ENCODE peak calls at places on chromosomes 16 and 17, in seven cellular contexts. One of them, this sample, is unnamed. For H3K4me1, the result is how much of the 10 kb centered on the place peaks cover.

GRCh38 chr17:12320286-12320685 is 299.6 kb downstream of the MAP2K4 start:
- DNase-seq in heart right ventricle: no peak
- DNase-seq in esophagus muscularis mucosa: no peak
- DNase-seq in body of pancreas: no peak
- DNase-seq in IMR-90: peak
- DNase-seq in A549: peak
- DNase-seq in PC-3: no peak
- DNase-seq in this sample: no peak

GRCh38 chr16:53235851-53236250 is 181.1 kb downstream of the CHD9 start:
- DNase-seq in heart right ventricle: no peak
- DNase-seq in esophagus muscularis mucosa: no peak
- DNase-seq in body of pancreas: no peak
- DNase-seq in IMR-90: peak
- DNase-seq in A549: no peak
- DNase-seq in PC-3: no peak
- DNase-seq in this sample: no peak

GRCh38 chr16:85323230-85323960 is 211.1 kb upstream of the CIBAR2 start:
- DNase-seq in heart right ventricle: no peak
- DNase-seq in esophagus muscularis mucosa: no peak
- DNase-seq in body of pancreas: no peak
- DNase-seq in IMR-90: no peak
- DNase-seq in A549: no peak
- DNase-seq in PC-3: no peak
- DNase-seq in this sample: no peak

GRCh38 chr16:27962197-27962596 is 101.3 kb downstream of the GSG1L start:
- DNase-seq in heart right ventricle: no peak
- DNase-seq in esophagus muscularis mucosa: no peak
- DNase-seq in body of pancreas: no peak
- DNase-seq in IMR-90: no peak
- DNase-seq in A549: no peak
- DNase-seq in PC-3: no peak
- DNase-seq in this sample: no peak

GRCh38 chr17:13544755-13545154 is 57.0 kb downstream of the HS3ST3A1 start:
- DNase-seq in heart right ventricle: no peak
- DNase-seq in esophagus muscularis mucosa: peak
- DNase-seq in body of pancreas: no peak
- DNase-seq in IMR-90: peak
- DNase-seq in A549: no peak
- DNase-seq in PC-3: no peak
- DNase-seq in this sample: no peak

GRCh38 chr17:75661531-75661930 is 5.4 kb downstream of the RECQL5 start:
- DNase-seq in heart right ventricle: no peak
- DNase-seq in esophagus muscularis mucosa: no peak
- DNase-seq in body of pancreas: no peak
- DNase-seq in IMR-90: no peak
- DNase-seq in A549: no peak
- DNase-seq in PC-3: no peak
- DNase-seq in this sample: no peak

GRCh38 chr16:229731-230281 is 557 bp upstream of the LUC7L start:
- DNase-seq in heart right ventricle: no peak
- DNase-seq in esophagus muscularis mucosa: no peak
- DNase-seq in body of pancreas: no peak
- DNase-seq in IMR-90: no peak
- DNase-seq in A549: no peak
- DNase-seq in PC-3: no peak
- DNase-seq in this sample: no peak

GRCh38 chr17:58753026-58753425 is 2.6 kb upstream of the PPM1E start:
- DNase-seq in heart right ventricle: no peak
- DNase-seq in esophagus muscularis mucosa: no peak
- DNase-seq in body of pancreas: no peak
- DNase-seq in IMR-90: no peak
- DNase-seq in A549: no peak
- DNase-seq in PC-3: no peak
- DNase-seq in this sample: no peak

GRCh38 chr16:77491091-77491490 is 56.3 kb upstream of the ADAMTS18 start:
- DNase-seq in heart right ventricle: no peak
- DNase-seq in esophagus muscularis mucosa: no peak
- DNase-seq in body of pancreas: no peak
- DNase-seq in IMR-90: no peak
- DNase-seq in A549: no peak
- DNase-seq in PC-3: no peak
- DNase-seq in this sample: no peak

GRCh38 chr17:63171428-63172205 is 205.6 kb downstream of the TANC2 start:
- DNase-seq in heart right ventricle: no peak
- DNase-seq in esophagus muscularis mucosa: no peak
- DNase-seq in body of pancreas: no peak
- DNase-seq in IMR-90: peak
- DNase-seq in A549: no peak
- DNase-seq in PC-3: peak
- DNase-seq in this sample: no peak

GRCh38 chr17:930258-930657 is 49.3 kb downstream of the NXN start:
- DNase-seq in heart right ventricle: no peak
- DNase-seq in esophagus muscularis mucosa: no peak
- DNase-seq in body of pancreas: no peak
- DNase-seq in IMR-90: no peak
- DNase-seq in A549: peak
- DNase-seq in PC-3: peak
- DNase-seq in this sample: no peak

GRCh38 chr17:39705786-39706348 is 6.0 kb downstream of the ERBB2 start:
- DNase-seq in heart right ventricle: peak
- DNase-seq in esophagus muscularis mucosa: no peak
- DNase-seq in body of pancreas: peak
- DNase-seq in IMR-90: no peak
- DNase-seq in A549: no peak
- DNase-seq in PC-3: peak
- DNase-seq in this sample: no peak

GRCh38 chr16:24282129-24282528 is 26.0 kb downstream of the CACNG3 start:
- DNase-seq in heart right ventricle: no peak
- DNase-seq in esophagus muscularis mucosa: no peak
- DNase-seq in body of pancreas: no peak
- DNase-seq in IMR-90: no peak
- DNase-seq in A549: no peak
- DNase-seq in PC-3: no peak
- DNase-seq in this sample: no peak

GRCh38 chr16:1088295-1089170 is 7.5 kb downstream of the C1QTNF8 start:
- DNase-seq in heart right ventricle: no peak
- DNase-seq in esophagus muscularis mucosa: no peak
- DNase-seq in body of pancreas: no peak
- DNase-seq in IMR-90: no peak
- DNase-seq in A549: no peak
- DNase-seq in PC-3: no peak
- DNase-seq in this sample: no peak

GRCh38 chr17:61593404-61593803 is 2.4 kb upstream of the NACA2 start:
- DNase-seq in heart right ventricle: no peak
- DNase-seq in esophagus muscularis mucosa: no peak
- DNase-seq in body of pancreas: no peak
- DNase-seq in IMR-90: no peak
- DNase-seq in A549: no peak
- DNase-seq in PC-3: no peak
- DNase-seq in this sample: no peak

GRCh38 chr16:17245727-17246576 is 224.8 kb downstream of the XYLT1 start:
- DNase-seq in heart right ventricle: no peak
- DNase-seq in esophagus muscularis mucosa: no peak
- DNase-seq in body of pancreas: no peak
- DNase-seq in IMR-90: no peak
- DNase-seq in A549: no peak
- DNase-seq in PC-3: no peak
- DNase-seq in this sample: no peak

GRCh38 chr17:76569607-76570279 is 15.9 kb downstream of the ST6GALNAC2 start:
- DNase-seq in heart right ventricle: no peak
- DNase-seq in esophagus muscularis mucosa: no peak
- DNase-seq in body of pancreas: peak
- DNase-seq in IMR-90: no peak
- DNase-seq in A549: peak
- DNase-seq in PC-3: peak
- DNase-seq in this sample: no peak

GRCh38 chr17:31495049-31495885 is 103.8 kb downstream of the RAB11FIP4 start:
- DNase-seq in heart right ventricle: no peak
- DNase-seq in esophagus muscularis mucosa: no peak
- DNase-seq in body of pancreas: peak
- DNase-seq in IMR-90: no peak
- DNase-seq in A549: no peak
- DNase-seq in PC-3: peak
- DNase-seq in this sample: no peak

GRCh38 chr17:43068570-43069367 is 43.7 kb downstream of the RND2 start:
- DNase-seq in heart right ventricle: no peak
- DNase-seq in esophagus muscularis mucosa: no peak
- DNase-seq in body of pancreas: no peak
- DNase-seq in IMR-90: no peak
- DNase-seq in A549: peak
- DNase-seq in PC-3: no peak
- DNase-seq in this sample: no peak

GRCh38 chr17:10336393-10336792 is 36.4 kb downstream of the MYH13 start:
- DNase-seq in heart right ventricle: no peak
- DNase-seq in esophagus muscularis mucosa: no peak
- DNase-seq in body of pancreas: no peak
- DNase-seq in IMR-90: no peak
- DNase-seq in A549: no peak
- DNase-seq in PC-3: no peak
- DNase-seq in this sample: no peak

DNA sequence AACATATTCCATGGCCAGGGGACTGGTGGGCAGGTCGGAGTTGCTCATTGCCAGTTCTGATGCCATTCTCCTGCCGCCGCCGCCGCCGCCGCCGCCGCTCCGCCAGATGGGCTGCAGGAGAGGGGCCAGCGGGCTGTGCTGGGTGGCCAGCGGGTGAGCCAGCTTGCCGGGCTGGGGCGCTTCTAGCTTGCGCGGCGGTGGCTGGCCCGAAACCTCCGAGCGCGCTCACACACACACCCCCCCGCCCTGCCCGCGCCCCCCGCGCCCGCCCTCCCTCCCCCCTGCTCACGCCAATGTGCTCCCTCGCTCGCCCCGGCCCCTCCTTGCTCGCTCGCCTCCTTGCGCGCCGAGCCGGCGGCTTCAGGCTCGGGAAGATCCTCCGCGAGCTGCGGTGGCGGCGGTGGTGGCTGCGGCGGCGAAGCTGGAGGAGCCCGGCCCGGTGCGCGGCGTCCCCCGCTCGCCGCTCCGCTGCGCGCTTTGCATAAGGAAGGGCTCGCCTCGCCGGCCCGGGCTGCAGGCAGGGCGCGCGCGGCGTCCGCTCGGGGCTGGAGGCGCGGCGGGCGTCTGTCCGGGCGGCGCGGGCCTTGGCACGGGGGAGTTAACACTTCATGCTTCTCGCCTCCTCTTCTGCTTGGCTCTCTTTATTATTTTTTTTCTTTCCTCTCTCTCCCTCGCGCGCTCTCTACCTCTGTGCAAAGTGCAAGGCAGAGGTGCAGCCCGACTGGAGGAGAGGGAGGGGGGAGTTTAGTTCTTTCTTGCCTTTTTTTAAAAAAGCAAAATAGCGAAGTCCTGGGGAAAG is 501 bp downstream of the MAF start:
- DNase-seq in heart right ventricle: peak
- DNase-seq in esophagus muscularis mucosa: no peak
- DNase-seq in body of pancreas: peak
- DNase-seq in IMR-90: no peak
- DNase-seq in A549: peak
- DNase-seq in PC-3: no peak
- DNase-seq in this sample: no peak
- H3K4me3 ChIP-seq in heart right ventricle: peak
- H3K4me3 ChIP-seq in esophagus muscularis mucosa: peak
- H3K4me3 ChIP-seq in body of pancreas: peak
- H3K4me3 ChIP-seq in IMR-90: peak
- H3K4me3 ChIP-seq in A549: peak
- H3K4me3 ChIP-seq in PC-3: peak
- H3K4me3 ChIP-seq in this sample: peak

GRCh38 chr17:80147035-80147939 is at the start of gene EIF4A3:
- DNase-seq in heart right ventricle: peak
- DNase-seq in esophagus muscularis mucosa: peak
- DNase-seq in body of pancreas: peak
- DNase-seq in IMR-90: peak
- DNase-seq in A549: peak
- DNase-seq in PC-3: peak
- DNase-seq in this sample: peak
- TF ChIP-seq CTCF in heart right ventricle: no peak
- TF ChIP-seq CTCF in esophagus muscularis mucosa: peak
- TF ChIP-seq CTCF in body of pancreas: no peak
- TF ChIP-seq CTCF in IMR-90: no peak
- TF ChIP-seq CTCF in A549: no peak
- TF ChIP-seq CTCF in PC-3: no peak
- TF ChIP-seq CTCF in this sample: no peak

GRCh38 chr17:50659220-50659619 is 24.5 kb downstream of the ABCC3 start:
- DNase-seq in heart right ventricle: no peak
- DNase-seq in esophagus muscularis mucosa: no peak
- DNase-seq in body of pancreas: no peak
- DNase-seq in IMR-90: no peak
- DNase-seq in A549: peak
- DNase-seq in PC-3: no peak
- DNase-seq in this sample: no peak
- H3K4me1 ChIP-seq in heart right ventricle: under half
- H3K4me1 ChIP-seq in esophagus muscularis mucosa: under half
- H3K4me1 ChIP-seq in body of pancreas: under half
- H3K4me1 ChIP-seq in IMR-90: under half
- H3K4me1 ChIP-seq in A549: half or more
- H3K4me1 ChIP-seq in PC-3: under half
- H3K4me1 ChIP-seq in this sample: under half

DNA sequence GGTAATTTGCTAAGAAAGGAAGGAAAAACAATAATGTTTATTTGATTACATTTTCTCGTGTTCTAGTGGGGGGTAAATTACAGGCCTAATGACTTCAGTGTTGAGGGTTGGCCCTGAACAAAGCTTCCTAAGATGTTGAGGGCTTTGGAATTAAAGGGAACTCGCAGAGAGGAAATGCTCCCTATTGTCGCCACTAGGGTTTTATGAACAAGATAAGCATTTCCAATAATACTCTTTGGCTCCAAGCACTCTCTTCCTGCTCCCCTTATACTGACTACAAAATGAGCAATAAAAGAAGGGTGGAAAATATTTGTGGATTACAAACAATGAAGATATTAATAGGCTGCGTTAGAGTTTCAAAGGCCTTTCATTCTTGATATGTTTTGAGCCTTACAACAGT is 363.6 kb downstream of the HS3ST3B1 start:
- DNase-seq in heart right ventricle: no peak
- DNase-seq in esophagus muscularis mucosa: no peak
- DNase-seq in body of pancreas: no peak
- DNase-seq in IMR-90: no peak
- DNase-seq in A549: no peak
- DNase-seq in PC-3: peak
- DNase-seq in this sample: no peak
- H3K4me3 ChIP-seq in heart right ventricle: no peak
- H3K4me3 ChIP-seq in esophagus muscularis mucosa: no peak
- H3K4me3 ChIP-seq in body of pancreas: no peak
- H3K4me3 ChIP-seq in IMR-90: no peak
- H3K4me3 ChIP-seq in A549: no peak
- H3K4me3 ChIP-seq in PC-3: no peak
- H3K4me3 ChIP-seq in this sample: no peak

GRCh38 chr17:41667280-41668008 is 21.2 kb upstream of the EIF1 start:
- DNase-seq in heart right ventricle: no peak
- DNase-seq in esophagus muscularis mucosa: no peak
- DNase-seq in body of pancreas: no peak
- DNase-seq in IMR-90: no peak
- DNase-seq in A549: no peak
- DNase-seq in PC-3: no peak
- DNase-seq in this sample: no peak
- TF ChIP-seq CTCF in heart right ventricle: no peak
- TF ChIP-seq CTCF in esophagus muscularis mucosa: no peak
- TF ChIP-seq CTCF in body of pancreas: no peak
- TF ChIP-seq CTCF in IMR-90: no peak
- TF ChIP-seq CTCF in A549: no peak
- TF ChIP-seq CTCF in PC-3: no peak
- TF ChIP-seq CTCF in this sample: no peak